ENCODE peak calls at places on chromosomes 12 and 14, in six cellular contexts. Z is PC-3, S is esophagus muscularis mucosa, J is MM.1S, B is GM23338, O is upper lobe of right lung. U is an unnamed sample.

GRCh38 chr12:78095623-78096022 is 264.9 kb downstream of the NAV3 start:
- DNase-seq in Z (peak; percentile 48), S (no peak), J (no peak), B (no peak), O (no peak), U (no peak)

GRCh38 chr12:69240625-69240984 is 1.2 kb downstream of the CPSF6 start:
- DNase-seq in Z (no peak), S (no peak), J (peak; percentile 75), B (peak; percentile 49), O (no peak), U (no peak)

GRCh38 chr12:46468159-46468558 is 95.6 kb upstream of the SLC38A2 start:
- DNase-seq in Z (peak; percentile 58), S (peak; percentile 62), J (no peak), B (no peak), O (no peak), U (no peak)

GRCh38 chr12:45726594-45727300 is 2.8 kb upstream of the ARID2 start:
- DNase-seq in Z (peak; percentile 39), S (peak; percentile 93), J (peak; percentile 28), B (peak; percentile 43), O (peak; percentile 82), U (peak; percentile 38)

GRCh38 chr12:5565933-5566632 is 134.2 kb downstream of the NTF3 start:
- DNase-seq in Z (no peak), S (no peak), J (no peak), B (no peak), O (no peak), U (no peak)

GRCh38 chr12:1594045-1594294 is 411 bp downstream of the FBXL14 start:
- DNase-seq in Z (peak; percentile 62), S (no peak), J (peak; percentile 76), B (peak; percentile 75), O (peak; percentile 88), U (no peak)

GRCh38 chr12:107645630-107646333 is 39.8 kb upstream of the PWP1 start:
- DNase-seq in Z (no peak), S (no peak), J (no peak), B (peak; percentile 88), O (no peak), U (no peak)

GRCh38 chr14:25150934-25151790 is 101.2 kb upstream of the STXBP6 start:
- DNase-seq in Z (peak; percentile 52), S (no peak), J (peak; percentile 42), B (peak; percentile 82), O (no peak), U (no peak)

GRCh38 chr12:67697443-67697842 is 48.9 kb downstream of the DYRK2 start:
- DNase-seq in Z (peak; percentile 35), S (no peak), J (no peak), B (no peak), O (no peak), U (no peak)

GRCh38 chr12:90023207-90023870 is 314.7 kb upstream of the ATP2B1 start:
- DNase-seq in Z (peak; percentile 55), S (no peak), J (no peak), B (no peak), O (no peak), U (no peak)

GRCh38 chr12:9732966-9733461 is at the start of gene CLECL1:
- DNase-seq in Z (no peak), S (no peak), J (no peak), B (no peak), O (no peak), U (no peak)

GRCh38 chr12:85057370-85057963 is 21.3 kb downstream of the LRRIQ1 start:
- DNase-seq in Z (peak; percentile 79), S (no peak), J (peak; percentile 56), B (peak; percentile 78), O (no peak), U (no peak)

GRCh38 chr14:101843665-101844064 is 82.2 kb downstream of the PPP2R5C start:
- DNase-seq in Z (peak; percentile 21), S (no peak), J (peak; percentile 80), B (peak; percentile 55), O (no peak), U (no peak)

GRCh38 chr12:46933947-46934346 is 108.2 kb upstream of the SLC38A4 start:
- DNase-seq in Z (peak; percentile 77), S (no peak), J (peak; percentile 40), B (peak; percentile 59), O (no peak), U (no peak)

GRCh38 chr12:76038176-76038575 is 6.6 kb upstream of the PHLDA1 start:
- DNase-seq in Z (peak; percentile 53), S (no peak), J (no peak), B (no peak), O (no peak), U (no peak)

GRCh38 chr14:102931580-102932285 is 9.3 kb downstream of the AMN start:
- DNase-seq in Z (no peak), S (no peak), J (no peak), B (no peak), O (no peak), U (no peak)

GRCh38 chr12:49507139-49507538 is 31.7 kb upstream of the KCNH3 start:
- DNase-seq in Z (peak; percentile 87), S (peak; percentile 14), J (no peak), B (no peak), O (no peak), U (no peak)

GRCh38 chr12:32312049-32312670 is 87.2 kb upstream of the FGD4 start:
- DNase-seq in Z (peak; percentile 68), S (no peak), J (peak; percentile 66), B (peak; percentile 80), O (no peak), U (no peak)

GRCh38 chr12:132523576-132524331 is 33.8 kb downstream of the FBRSL1 start:
- DNase-seq in Z (peak; percentile 66), S (no peak), J (no peak), B (peak; percentile 84), O (peak; percentile 83), U (peak; percentile 41)

GRCh38 chr14:60839657-60840056 is 105.1 kb downstream of the MNAT1 start:
- DNase-seq in Z (no peak), S (no peak), J (no peak), B (no peak), O (no peak), U (no peak)

GRCh38 chr12:54016478-54016964 is 7.7 kb downstream of the HOXC8 start:
- DNase-seq in Z (peak; percentile 89), S (no peak), J (no peak), B (no peak), O (no peak), U (no peak)

GRCh38 chr12:54012631-54013398 is 4.0 kb downstream of the HOXC8 start:
- DNase-seq in Z (peak; percentile 33), S (no peak), J (no peak), B (no peak), O (no peak), U (no peak)

GRCh38 chr12:54016051-54016450 is 7.3 kb downstream of the HOXC8 start:
- DNase-seq in Z (no peak), S (no peak), J (no peak), B (no peak), O (no peak), U (no peak)

GRCh38 chr12:54015210-54015931 is 6.6 kb downstream of the HOXC8 start:
- DNase-seq in Z (no peak), S (no peak), J (no peak), B (no peak), O (no peak), U (no peak)

GRCh38 chr12:54014315-54015209 is 5.8 kb downstream of the HOXC8 start:
- DNase-seq in Z (no peak), S (no peak), J (no peak), B (no peak), O (no peak), U (no peak)
- H3K4me3 ChIP-seq in Z (no peak overlapping the region), S (peak overlapping the region; percentile 32), J (no peak overlapping the region), B (no peak overlapping the region), O (no peak overlapping the region), U (peak overlapping the region; percentile 33)

GRCh38 chr14:69079188-69079742 is 73.7 kb downstream of the DCAF5 start:
- DNase-seq in Z (peak; percentile 95), S (no peak), J (no peak), B (peak; percentile 17), O (no peak), U (no peak)
- H3K27ac ChIP-seq in Z (peak overlapping the region; percentile 94), S (peak overlapping the region; percentile 90), J (no peak overlapping the region), B (peak overlapping the region; percentile 3), O (peak overlapping the region; percentile 33), U (peak overlapping the region; percentile 78)

DNA sequence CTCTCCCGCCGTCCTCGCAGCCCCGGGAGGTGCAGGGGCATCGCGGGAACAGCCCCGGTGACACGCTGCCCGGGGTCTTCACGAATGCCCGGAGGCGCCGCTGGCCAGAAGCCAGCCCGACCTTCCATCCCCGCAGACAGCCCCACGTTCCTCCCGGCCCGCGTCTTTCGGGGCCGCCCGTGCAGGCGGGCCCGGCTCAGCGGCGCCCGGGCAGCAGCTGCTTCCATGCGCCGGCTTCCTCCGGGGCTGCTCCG is 801 bp upstream of the TEDC1 start:
- DNase-seq in Z (no peak), S (no peak), J (no peak), B (no peak), O (no peak), U (no peak)
- H3K4me1 ChIP-seq in Z (peaks cover 19% of the 10 kb centered on the region), S (peaks cover 62% of the 10 kb centered on the region), J (peaks cover 17% of the 10 kb centered on the region), B (peaks cover 4% of the 10 kb centered on the region), O (peaks cover 35% of the 10 kb centered on the region), U (peaks cover 18% of the 10 kb centered on the region)

DNA sequence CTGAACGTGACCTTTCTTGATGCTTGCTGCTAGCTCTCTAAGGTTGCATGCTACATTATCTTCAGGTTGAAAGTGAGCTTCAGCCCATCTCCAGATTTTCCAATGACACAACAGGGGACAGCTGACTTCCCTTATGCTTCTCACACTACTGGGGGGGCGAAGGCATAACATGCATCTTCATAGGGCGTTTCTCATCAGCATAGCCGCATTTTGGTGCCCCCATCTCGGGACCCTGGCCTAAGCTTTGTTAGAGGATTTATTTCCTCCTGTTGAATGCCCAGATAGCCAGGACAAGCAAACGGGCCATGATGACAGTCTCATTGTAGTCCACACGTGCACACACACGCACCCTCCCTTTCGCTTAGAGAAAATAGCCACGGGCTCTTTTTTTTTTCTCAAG is 30.7 kb downstream of the SSPN start:
- DNase-seq in Z (no peak), S (no peak), J (no peak), B (no peak), O (no peak), U (no peak)
- H3K4me3 ChIP-seq in Z (peak overlapping the region; percentile 65), S (peak overlapping the region; percentile 54), J (no peak overlapping the region), B (peak overlapping the region; percentile 66), O (no peak overlapping the region), U (peak overlapping the region; percentile 50)

DNA sequence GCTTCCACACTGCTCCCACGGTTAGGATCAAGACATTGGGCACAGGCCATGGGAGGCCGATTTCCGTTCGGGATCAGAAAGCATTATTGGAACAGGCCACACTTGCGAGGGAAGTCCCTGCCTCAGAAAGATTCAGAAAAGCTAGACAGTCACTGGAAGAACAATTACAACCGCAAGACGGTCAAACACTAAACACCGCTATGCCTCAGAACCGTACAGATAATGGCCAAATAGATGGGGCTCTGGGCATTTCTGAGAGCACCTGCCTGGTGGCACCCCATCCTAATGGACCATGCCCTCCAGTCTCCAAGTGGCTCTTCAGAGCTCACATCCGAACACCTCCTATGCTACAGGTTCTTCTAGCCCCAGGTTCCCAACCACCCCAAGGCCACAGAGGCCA is 42.0 kb downstream of the SSH1 start:
- DNase-seq in Z (no peak), S (no peak), J (no peak), B (no peak), O (no peak), U (no peak)
- H3K27ac ChIP-seq in Z (no peak overlapping the region), S (no peak overlapping the region), J (no peak overlapping the region), B (no peak overlapping the region), O (no peak overlapping the region), U (peak overlapping the region; percentile 76)

U was measured in breast epithelium.